ENCODE peak calls at places on chromosomes 5 and 9, in nine cellular contexts. X, Q, J, A, C, S, M, O and N are unnamed samples. For H3K4me1 and H3K36me3, the result is how much of the 10 kb centered on the place peaks cover.

GRCh38 chr5:135240781-135241360 is 158.2 kb downstream of the MACROH2A1 start:
- DNase-seq in X (no peak), Q (no peak), A (no peak), J (no peak), C (no peak), M (no peak), S (no peak), O (no peak), N (no peak)

GRCh38 chr5:1568201-1568979 is 44.6 kb upstream of the LPCAT1 start:
- DNase-seq in X (no peak), C (no peak), A (no peak), S (no peak), O (no peak), Q (no peak), J (no peak), M (no peak), N (no peak)

GRCh38 chr9:82133973-82134372 is 145.4 kb downstream of the SPATA31D1 start:
- DNase-seq in A (no peak), C (no peak), O (no peak), S (no peak), Q (no peak), X (no peak), J (no peak), M (no peak), N (no peak)

GRCh38 chr5:78504726-78505431 is 143.7 kb downstream of the LHFPL2 start:
- DNase-seq in S (no peak), O (peak), J (no peak), Q (peak), A (peak), X (no peak), C (no peak), M (peak), N (peak)

GRCh38 chr9:69184266-69184665 is 10.2 kb downstream of the TJP2 start:
- DNase-seq in A (no peak), Q (no peak), C (no peak), O (no peak), J (no peak), S (no peak), X (no peak), M (no peak), N (no peak)

GRCh38 chr5:177475563-177476427 is 2.4 kb upstream of the DBN1 start:
- DNase-seq in Q (no peak), M (no peak), C (no peak), J (no peak), X (no peak), O (no peak), A (no peak), S (no peak), N (no peak)

GRCh38 chr9:112447283-112447761 is 39.3 kb upstream of the KIAA1958 start:
- DNase-seq in O (no peak), A (no peak), C (no peak), Q (no peak), M (no peak), S (no peak), X (no peak), J (no peak), N (no peak)

GRCh38 chr5:127924606-127925005 is 159.0 kb upstream of the SLC12A2 start:
- DNase-seq in A (no peak), O (no peak), X (no peak), Q (no peak), S (no peak), M (no peak), J (no peak), C (no peak), N (no peak)

GRCh38 chr9:129594632-129595031 is 26.3 kb downstream of the C9orf50 start:
- DNase-seq in C (no peak), S (no peak), J (no peak), Q (no peak), M (no peak), X (no peak), O (no peak), A (no peak), N (no peak)

GRCh38 chr5:78890663-78891379 is 94.3 kb downstream of the ARSB start:
- DNase-seq in S (no peak), X (no peak), O (no peak), M (no peak), Q (no peak), C (no peak), J (no peak), A (no peak), N (no peak)

GRCh38 chr5:57007349-57007748 is 55.4 kb upstream of the MIER3 start:
- DNase-seq in M (no peak), A (no peak), C (no peak), J (no peak), X (no peak), S (no peak), Q (no peak), O (no peak), N (no peak)

GRCh38 chr5:18744441-18744840 is 1110.2 kb downstream of the TAF11L14 start:
- DNase-seq in A (no peak), C (no peak), Q (no peak), O (no peak), M (no peak), S (no peak), X (no peak), J (no peak), N (no peak)

GRCh38 chr5:52943285-52943684 is 45.9 kb upstream of the ITGA2 start:
- DNase-seq in C (no peak), M (no peak), S (no peak), Q (no peak), A (no peak), O (no peak), J (no peak), X (no peak), N (no peak)

GRCh38 chr5:38420691-38421395 is 135.6 kb downstream of the LIFR start:
- DNase-seq in M (peak), S (no peak), J (no peak), A (peak), O (peak), X (peak), Q (no peak), C (no peak), N (peak)
- H3K4me1 ChIP-seq in M (under half), S (under half), J (under half), A (under half), O (under half), X (under half), Q (under half), C (under half), N (under half)

GRCh38 chr9:126754436-126755324 is 50.2 kb upstream of the ZBTB43 start:
- DNase-seq in A (no peak), O (no peak), S (no peak), J (no peak), M (peak), Q (no peak), X (no peak), C (no peak), N (no peak)

GRCh38 chr9:126752881-126753670 is 51.8 kb upstream of the ZBTB43 start:
- DNase-seq in O (no peak), C (no peak), S (no peak), X (no peak), A (no peak), Q (no peak), M (no peak), J (no peak), N (no peak)

GRCh38 chr9:126755325-126755875 is 49.4 kb upstream of the ZBTB43 start:
- DNase-seq in A (no peak), S (no peak), Q (no peak), M (no peak), X (no peak), O (no peak), C (no peak), J (no peak), N (no peak)

GRCh38 chr9:126752376-126752775 is 52.5 kb upstream of the ZBTB43 start:
- DNase-seq in J (no peak), S (no peak), X (no peak), M (no peak), O (no peak), Q (no peak), C (no peak), A (no peak), N (no peak)

GRCh38 chr9:126750941-126751725 is 53.7 kb upstream of the ZBTB43 start:
- DNase-seq in M (no peak), X (no peak), O (no peak), A (no peak), J (no peak), S (no peak), C (no peak), Q (no peak), N (no peak)
- H3K36me3 ChIP-seq in M (under half), X (under half), O (under half), A (under half), J (under half), S (under half), C (under half), Q (under half), N (under half)

DNA sequence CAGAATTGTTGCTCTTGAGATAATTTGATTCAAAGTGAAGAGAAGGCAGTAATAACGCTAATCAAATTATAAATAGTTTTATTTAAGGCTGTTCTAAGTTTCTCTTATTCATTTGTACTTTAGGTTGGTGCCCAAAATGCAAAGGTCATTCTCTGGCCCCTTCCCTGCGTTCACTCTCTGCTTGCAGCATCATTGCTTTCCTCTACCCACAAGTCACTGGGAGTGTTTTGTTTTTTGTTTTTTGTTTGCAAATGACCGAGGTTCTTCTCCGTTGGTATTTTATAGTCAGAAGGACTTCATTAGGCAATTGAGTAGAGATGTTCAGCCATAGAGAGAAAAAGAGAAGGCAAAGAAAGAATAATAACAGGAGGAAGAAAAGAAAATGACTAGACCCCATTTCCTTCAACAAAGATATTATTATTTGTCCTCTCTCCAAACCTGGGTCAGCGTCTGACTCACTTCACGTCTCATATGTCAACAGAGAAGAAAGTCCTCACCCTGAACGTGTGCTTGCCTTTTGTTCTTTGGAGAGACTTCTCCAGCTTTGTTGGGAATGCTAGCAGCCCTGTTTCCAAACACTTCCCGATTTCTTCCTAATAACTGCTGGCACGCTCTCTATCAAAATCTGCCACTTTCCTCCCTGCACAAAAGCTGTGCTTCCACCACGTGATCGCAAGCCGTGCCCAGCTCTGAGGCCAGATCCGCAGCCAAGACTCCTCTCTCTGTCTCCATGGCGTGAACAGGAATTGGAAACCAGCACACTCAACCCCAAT is 119.8 kb downstream of the EBF1 start:
- DNase-seq in M (peak), X (no peak), J (no peak), C (no peak), Q (peak), A (peak), O (no peak), S (no peak), N (peak)
- H3K4me1 ChIP-seq in M (under half), X (under half), J (under half), C (under half), Q (under half), A (under half), O (under half), S (under half), N (under half)

DNA sequence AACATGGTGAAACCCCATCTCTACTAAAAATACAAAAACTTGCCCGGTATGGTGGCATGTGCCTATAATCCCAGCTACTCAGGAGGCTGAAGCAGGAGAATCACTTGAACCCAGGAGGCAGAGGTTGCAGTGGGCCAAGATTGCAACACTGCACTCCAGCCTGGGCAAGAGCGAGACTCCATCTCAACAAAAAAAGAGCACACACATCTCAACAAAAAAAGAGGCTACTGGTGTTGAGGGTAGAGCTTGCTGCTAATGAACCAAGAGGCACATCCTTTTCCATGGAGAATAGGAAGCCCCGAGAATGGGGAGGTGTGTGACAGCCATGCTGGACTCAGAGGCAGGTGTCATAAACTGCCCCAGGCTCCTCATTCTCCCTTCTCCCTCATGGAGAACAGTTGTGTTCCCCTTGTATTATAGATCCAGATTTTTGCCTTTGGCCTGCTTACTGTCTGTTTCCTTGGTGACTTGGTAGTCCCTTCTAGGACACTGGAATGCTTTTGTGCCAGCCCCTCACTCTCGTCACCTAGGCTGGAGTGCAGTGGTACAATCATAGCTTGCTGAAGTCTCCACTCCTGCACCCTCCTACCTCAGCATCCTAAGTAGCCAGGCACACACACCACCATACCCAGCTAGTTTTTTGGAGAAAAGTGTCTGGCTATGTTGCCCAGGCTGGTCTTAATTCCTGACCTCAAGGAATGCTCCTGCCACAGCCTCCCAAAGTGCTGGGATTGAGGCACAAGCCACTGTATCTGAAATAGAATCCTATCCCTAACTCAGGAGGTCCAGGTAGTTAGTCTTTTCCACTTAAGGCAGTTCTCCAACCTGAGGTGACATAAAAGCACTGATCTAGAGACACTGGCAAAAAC is 5.1 kb downstream of the RPL12 start:
- DNase-seq in S (no peak), C (no peak), J (no peak), X (no peak), Q (no peak), O (no peak), M (no peak), A (no peak), N (no peak)
- H3K36me3 ChIP-seq in S (under half), C (half or more), J (under half), X (under half), Q (under half), O (half or more), M (under half), A (under half), N (half or more)

GRCh38 chr9:74858753-74859414 is 28.8 kb downstream of the TRPM6 start:
- DNase-seq in S (no peak), M (no peak), O (no peak), J (no peak), Q (no peak), X (no peak), A (no peak), C (no peak), N (peak)

GRCh38 chr9:74861773-74862172 is 25.9 kb downstream of the TRPM6 start:
- DNase-seq in J (no peak), O (no peak), Q (no peak), S (no peak), X (no peak), M (no peak), A (no peak), C (no peak), N (no peak)

GRCh38 chr9:74856997-74857396 is 30.7 kb downstream of the TRPM6 start:
- DNase-seq in Q (no peak), O (no peak), C (no peak), J (no peak), X (no peak), A (no peak), S (no peak), M (no peak), N (no peak)
- H3K4me1 ChIP-seq in Q (under half), O (under half), C (under half), J (under half), X (under half), A (under half), S (under half), M (under half), N (under half)

DNA sequence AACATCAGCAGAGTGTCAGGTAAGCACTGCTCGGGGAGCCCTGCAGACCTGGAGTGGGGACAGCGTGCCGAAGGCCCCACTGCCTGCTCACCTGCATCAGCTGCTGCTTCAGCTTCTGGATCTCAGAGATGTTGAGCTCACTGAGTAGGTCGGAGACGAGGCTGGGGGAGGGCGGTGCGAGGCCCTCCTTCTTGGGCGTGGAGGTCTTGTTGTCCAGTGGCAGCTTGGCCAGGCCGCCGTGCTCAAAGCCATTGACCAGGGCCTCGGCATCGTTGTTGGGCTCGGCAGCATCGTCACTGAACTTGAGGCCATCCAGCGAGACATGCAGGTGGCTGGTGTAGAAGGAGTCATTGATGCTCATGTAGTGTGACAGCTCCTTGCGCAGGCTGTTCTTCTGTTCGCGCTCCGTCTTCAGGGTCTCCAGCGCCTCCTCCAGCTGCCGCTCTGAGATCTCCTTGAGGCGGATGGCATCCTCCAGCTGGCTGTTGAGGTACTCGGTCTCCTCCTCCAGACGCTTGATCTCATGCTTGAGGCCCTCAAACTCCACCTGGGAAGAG is 44.3 kb downstream of the BICD2 start:
- DNase-seq in Q (no peak), A (no peak), X (no peak), M (no peak), C (no peak), O (no peak), S (no peak), J (no peak), N (no peak)
- H3K36me3 ChIP-seq in Q (under half), A (under half), X (under half), M (under half), C (under half), O (under half), S (under half), J (under half), N (half or more)

DNA sequence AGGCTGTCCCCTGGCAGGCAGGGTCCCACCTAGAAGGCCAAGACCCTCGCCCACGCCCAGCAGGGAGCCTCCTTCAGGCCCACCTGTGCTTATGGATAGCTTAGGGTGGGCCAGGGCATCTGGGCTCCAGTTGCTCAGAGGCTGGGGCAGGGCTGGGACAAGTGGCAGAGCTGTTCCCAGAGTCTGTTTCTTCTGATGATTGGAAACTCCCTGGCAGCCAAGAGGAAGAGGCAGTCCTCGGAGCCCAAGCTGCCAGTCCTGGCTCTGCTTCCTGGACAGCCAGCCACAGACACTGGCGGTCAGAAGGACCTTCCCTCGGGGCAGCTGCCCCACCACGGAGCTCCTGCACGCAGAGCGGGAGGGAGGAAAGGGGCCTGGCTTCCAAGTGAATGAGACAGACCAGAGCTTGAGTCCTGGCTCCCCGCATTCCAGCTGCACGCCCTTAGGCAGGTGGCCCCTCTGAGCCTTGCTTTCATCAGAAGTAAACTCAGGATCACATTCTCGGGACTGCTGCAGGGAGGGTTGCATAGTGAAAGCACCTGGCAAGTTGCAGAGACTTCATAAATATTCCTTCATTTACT is 38.0 kb upstream of the GABRP start:
- DNase-seq in J (no peak), X (no peak), S (no peak), A (no peak), C (no peak), M (peak), Q (no peak), O (peak), N (no peak)
- H3K4me1 ChIP-seq in J (under half), X (under half), S (under half), A (under half), C (under half), M (under half), Q (under half), O (under half), N (under half)

GRCh38 chr5:14364576-14365472 is 216.8 kb upstream of the OTULINL start:
- DNase-seq in J (no peak), C (no peak), S (no peak), A (no peak), M (peak), O (peak), Q (no peak), X (no peak), N (no peak)
- H3K36me3 ChIP-seq in J (under half), C (under half), S (under half), A (under half), M (under half), O (half or more), Q (under half), X (half or more), N (half or more)

GRCh38 chr9:93597142-93597706 is 20.8 kb downstream of the PHF2 start:
- DNase-seq in O (no peak), S (no peak), X (no peak), Q (peak), C (no peak), J (no peak), M (no peak), A (no peak), N (no peak)
- H3K4me1 ChIP-seq in O (under half), S (under half), X (under half), Q (under half), C (under half), J (under half), M (under half), A (under half), N (under half)

DNA sequence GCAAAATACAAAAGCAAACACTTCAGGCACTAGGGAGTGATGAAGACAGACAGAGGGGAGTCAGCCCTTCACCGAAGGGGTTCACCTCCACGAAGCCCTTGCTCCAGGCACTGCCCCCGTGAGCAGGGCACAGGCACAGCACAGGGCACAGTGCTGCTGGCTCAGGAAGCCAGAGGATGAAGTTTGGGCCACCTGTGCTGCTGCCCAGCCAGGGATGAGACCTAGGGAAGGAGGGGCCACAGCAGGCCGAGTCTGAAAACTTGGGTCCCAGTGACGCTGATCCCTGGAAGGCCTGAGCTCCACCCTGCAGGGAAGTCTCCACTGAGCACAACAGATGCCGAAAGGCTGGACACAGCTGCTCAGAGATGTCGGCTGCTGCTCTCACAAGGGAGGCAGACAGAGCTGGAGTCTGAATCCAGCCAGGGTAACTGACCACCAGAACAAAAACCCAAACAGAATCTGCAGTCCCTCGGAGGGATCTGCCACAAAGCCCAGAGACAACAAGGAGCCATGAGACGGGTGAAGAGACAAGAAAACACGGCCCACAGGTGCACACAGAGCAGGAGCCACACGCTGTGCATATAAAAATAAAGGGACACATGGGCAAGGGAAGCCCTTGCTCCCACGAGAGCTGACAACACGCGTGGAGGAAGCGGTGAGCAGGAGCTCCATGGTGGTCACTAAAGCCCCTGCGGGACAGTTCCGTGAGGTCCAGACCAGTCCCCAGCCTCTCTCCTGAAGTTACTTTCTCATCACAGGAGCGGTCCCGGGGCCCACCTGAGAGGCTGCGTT is 91.0 kb downstream of the CAMSAP1 start:
- DNase-seq in A (no peak), J (no peak), Q (peak), M (no peak), X (no peak), O (no peak), S (no peak), C (no peak), N (no peak)
- H3K36me3 ChIP-seq in A (under half), J (under half), Q (under half), M (under half), X (under half), O (under half), S (half or more), C (half or more), N (half or more)